ENCODE peak calls at places on chromosomes 6 and 20, in eight cellular contexts. One of them, this sample, is unnamed.

GRCh38 chr20:3749689-3750639 is 17.5 kb downstream of the HSPA12B start:
- DNase-seq in HuH-7.5: peak; percentile 96
- DNase-seq in NCI-H1105 treated with DMSO at 0.1 percent for 48 hours: peak; percentile 71
- DNase-seq in AG04450: no peak
- DNase-seq in erythroblast: peak; percentile 64
- DNase-seq in mucosa of descending colon: no peak
- DNase-seq in ELR: no peak
- DNase-seq in GM23338: peak; percentile 87
- DNase-seq in this sample: no peak

GRCh38 chr20:41178904-41179432 is 41.6 kb downstream of the PLCG1 start:
- DNase-seq in AG04450: no peak
- DNase-seq in ELR: no peak
- DNase-seq in erythroblast: no peak
- DNase-seq in NCI-H1105 treated with DMSO at 0.1 percent for 48 hours: peak; percentile 6
- DNase-seq in HuH-7.5: no peak
- DNase-seq in mucosa of descending colon: no peak
- DNase-seq in GM23338: no peak
- DNase-seq in this sample: no peak

GRCh38 chr20:63978319-63979220 is 872 bp downstream of the SAMD10 start:
- DNase-seq in NCI-H1105 treated with DMSO at 0.1 percent for 48 hours: peak; percentile 12
- DNase-seq in mucosa of descending colon: peak; percentile 85
- DNase-seq in erythroblast: peak; percentile 38
- DNase-seq in GM23338: peak; percentile 94
- DNase-seq in AG04450: no peak
- DNase-seq in HuH-7.5: peak; percentile 89
- DNase-seq in ELR: peak; percentile 79
- DNase-seq in this sample: no peak

GRCh38 chr20:5806457-5807263 is 56.5 kb downstream of the SHLD1 start:
- DNase-seq in erythroblast: no peak
- DNase-seq in ELR: peak; percentile 9
- DNase-seq in NCI-H1105 treated with DMSO at 0.1 percent for 48 hours: no peak
- DNase-seq in mucosa of descending colon: no peak
- DNase-seq in HuH-7.5: no peak
- DNase-seq in GM23338: peak; percentile 46
- DNase-seq in AG04450: no peak
- DNase-seq in this sample: no peak

GRCh38 chr6:119348308-119349040 is 1.1 kb downstream of the MAN1A1 start:
- DNase-seq in erythroblast: peak; percentile 58
- DNase-seq in ELR: peak; percentile 38
- DNase-seq in mucosa of descending colon: peak; percentile 61
- DNase-seq in GM23338: peak; percentile 66
- DNase-seq in AG04450: no peak
- DNase-seq in NCI-H1105 treated with DMSO at 0.1 percent for 48 hours: peak; percentile 39
- DNase-seq in HuH-7.5: peak; percentile 48
- DNase-seq in this sample: no peak

GRCh38 chr20:4018015-4018748 is 2.8 kb upstream of the RNF24 start:
- DNase-seq in HuH-7.5: no peak
- DNase-seq in ELR: peak; percentile 36
- DNase-seq in erythroblast: no peak
- DNase-seq in GM23338: no peak
- DNase-seq in AG04450: no peak
- DNase-seq in mucosa of descending colon: no peak
- DNase-seq in NCI-H1105 treated with DMSO at 0.1 percent for 48 hours: peak; percentile 10
- DNase-seq in this sample: no peak

GRCh38 chr20:36728986-36729385 is 16.9 kb downstream of the NDRG3 start:
- DNase-seq in erythroblast: no peak
- DNase-seq in GM23338: peak; percentile 61
- DNase-seq in mucosa of descending colon: no peak
- DNase-seq in NCI-H1105 treated with DMSO at 0.1 percent for 48 hours: no peak
- DNase-seq in ELR: peak; percentile 73
- DNase-seq in AG04450: no peak
- DNase-seq in HuH-7.5: no peak
- DNase-seq in this sample: no peak

GRCh38 chr20:61807426-61808160 is 258.1 kb downstream of the TAF4 start:
- DNase-seq in AG04450: no peak
- DNase-seq in GM23338: no peak
- DNase-seq in NCI-H1105 treated with DMSO at 0.1 percent for 48 hours: no peak
- DNase-seq in HuH-7.5: no peak
- DNase-seq in ELR: no peak
- DNase-seq in mucosa of descending colon: no peak
- DNase-seq in erythroblast: no peak
- DNase-seq in this sample: no peak

GRCh38 chr20:35146299-35146921 is 726 bp downstream of the EDEM2 start:
- DNase-seq in HuH-7.5: peak; percentile 73
- DNase-seq in AG04450: no peak
- DNase-seq in mucosa of descending colon: peak; percentile 43
- DNase-seq in NCI-H1105 treated with DMSO at 0.1 percent for 48 hours: peak; percentile 18
- DNase-seq in erythroblast: peak; percentile 52
- DNase-seq in GM23338: peak; percentile 75
- DNase-seq in ELR: peak; percentile 78
- DNase-seq in this sample: no peak

GRCh38 chr20:5843054-5843731 is 93.0 kb downstream of the SHLD1 start:
- DNase-seq in HuH-7.5: no peak
- DNase-seq in NCI-H1105 treated with DMSO at 0.1 percent for 48 hours: no peak
- DNase-seq in GM23338: no peak
- DNase-seq in erythroblast: no peak
- DNase-seq in AG04450: no peak
- DNase-seq in mucosa of descending colon: no peak
- DNase-seq in ELR: no peak
- DNase-seq in this sample: no peak

GRCh38 chr6:156336096-156336495 is 441.1 kb upstream of the ARID1B start:
- DNase-seq in NCI-H1105 treated with DMSO at 0.1 percent for 48 hours: no peak
- DNase-seq in AG04450: no peak
- DNase-seq in ELR: no peak
- DNase-seq in mucosa of descending colon: no peak
- DNase-seq in erythroblast: no peak
- DNase-seq in GM23338: no peak
- DNase-seq in HuH-7.5: no peak
- DNase-seq in this sample: no peak

GRCh38 chr20:51219544-51219943 is 196.6 kb upstream of the KCNG1 start:
- DNase-seq in mucosa of descending colon: no peak
- DNase-seq in GM23338: no peak
- DNase-seq in HuH-7.5: no peak
- DNase-seq in AG04450: no peak
- DNase-seq in NCI-H1105 treated with DMSO at 0.1 percent for 48 hours: no peak
- DNase-seq in ELR: no peak
- DNase-seq in erythroblast: no peak
- DNase-seq in this sample: no peak

GRCh38 chr6:43275782-43276179 is 22.3 kb upstream of the SLC22A7 start:
- DNase-seq in mucosa of descending colon: no peak
- DNase-seq in GM23338: peak; percentile 55
- DNase-seq in erythroblast: no peak
- DNase-seq in HuH-7.5: no peak
- DNase-seq in NCI-H1105 treated with DMSO at 0.1 percent for 48 hours: no peak
- DNase-seq in ELR: no peak
- DNase-seq in AG04450: no peak
- DNase-seq in this sample: no peak

GRCh38 chr6:111852704-111853103 is 20.5 kb downstream of the FYN start:
- DNase-seq in GM23338: no peak
- DNase-seq in AG04450: no peak
- DNase-seq in NCI-H1105 treated with DMSO at 0.1 percent for 48 hours: no peak
- DNase-seq in HuH-7.5: no peak
- DNase-seq in ELR: no peak
- DNase-seq in erythroblast: no peak
- DNase-seq in mucosa of descending colon: no peak
- DNase-seq in this sample: peak; percentile 50

GRCh38 chr6:170042086-170042485 is 248.8 kb downstream of the DLL1 start:
- DNase-seq in NCI-H1105 treated with DMSO at 0.1 percent for 48 hours: no peak
- DNase-seq in mucosa of descending colon: no peak
- DNase-seq in erythroblast: no peak
- DNase-seq in ELR: no peak
- DNase-seq in GM23338: no peak
- DNase-seq in AG04450: no peak
- DNase-seq in HuH-7.5: no peak
- DNase-seq in this sample: no peak

GRCh38 chr20:58131581-58132142 is 96.8 kb downstream of the ANKRD60 start:
- DNase-seq in erythroblast: no peak
- DNase-seq in GM23338: no peak
- DNase-seq in AG04450: no peak
- DNase-seq in HuH-7.5: no peak
- DNase-seq in mucosa of descending colon: no peak
- DNase-seq in NCI-H1105 treated with DMSO at 0.1 percent for 48 hours: peak; percentile 51
- DNase-seq in ELR: peak; percentile 86
- DNase-seq in this sample: no peak

GRCh38 chr6:3138341-3138740 is 19.0 kb downstream of the TUBB2A start:
- DNase-seq in ELR: peak; percentile 58
- DNase-seq in HuH-7.5: no peak
- DNase-seq in erythroblast: no peak
- DNase-seq in mucosa of descending colon: no peak
- DNase-seq in AG04450: no peak
- DNase-seq in GM23338: no peak
- DNase-seq in NCI-H1105 treated with DMSO at 0.1 percent for 48 hours: no peak
- DNase-seq in this sample: no peak

GRCh38 chr20:31985152-31985551 is 17.2 kb downstream of the XKR7 start:
- DNase-seq in ELR: no peak
- DNase-seq in erythroblast: no peak
- DNase-seq in mucosa of descending colon: no peak
- DNase-seq in GM23338: no peak
- DNase-seq in NCI-H1105 treated with DMSO at 0.1 percent for 48 hours: no peak
- DNase-seq in AG04450: no peak
- DNase-seq in HuH-7.5: no peak
- DNase-seq in this sample: no peak

GRCh38 chr6:47495207-47495606 is 17.6 kb downstream of the CD2AP start:
- DNase-seq in ELR: no peak
- DNase-seq in AG04450: no peak
- DNase-seq in erythroblast: no peak
- DNase-seq in HuH-7.5: no peak
- DNase-seq in mucosa of descending colon: no peak
- DNase-seq in GM23338: no peak
- DNase-seq in NCI-H1105 treated with DMSO at 0.1 percent for 48 hours: no peak
- DNase-seq in this sample: no peak

GRCh38 chr6:70627500-70628254 is 40.0 kb upstream of the SMAP1 start:
- DNase-seq in mucosa of descending colon: no peak
- DNase-seq in HuH-7.5: no peak
- DNase-seq in GM23338: no peak
- DNase-seq in NCI-H1105 treated with DMSO at 0.1 percent for 48 hours: no peak
- DNase-seq in AG04450: no peak
- DNase-seq in ELR: no peak
- DNase-seq in erythroblast: no peak
- DNase-seq in this sample: no peak

GRCh38 chr6:1739680-1740079 is 130.0 kb downstream of the FOXC1 start:
- DNase-seq in erythroblast: no peak
- DNase-seq in NCI-H1105 treated with DMSO at 0.1 percent for 48 hours: no peak
- DNase-seq in ELR: no peak
- DNase-seq in HuH-7.5: no peak
- DNase-seq in AG04450: no peak
- DNase-seq in mucosa of descending colon: no peak
- DNase-seq in GM23338: no peak
- DNase-seq in this sample: no peak

GRCh38 chr6:77397561-77397960 is 65.7 kb downstream of the HTR1B start:
- DNase-seq in mucosa of descending colon: no peak
- DNase-seq in HuH-7.5: no peak
- DNase-seq in ELR: peak; percentile 5
- DNase-seq in GM23338: no peak
- DNase-seq in NCI-H1105 treated with DMSO at 0.1 percent for 48 hours: no peak
- DNase-seq in AG04450: no peak
- DNase-seq in erythroblast: no peak
- DNase-seq in this sample: no peak

GRCh38 chr6:135423649-135424128 is 73.9 kb downstream of the AHI1 start:
- DNase-seq in AG04450: peak; percentile 8
- DNase-seq in ELR: peak; percentile 65
- DNase-seq in mucosa of descending colon: peak; percentile 39
- DNase-seq in HuH-7.5: no peak
- DNase-seq in GM23338: peak; percentile 63
- DNase-seq in NCI-H1105 treated with DMSO at 0.1 percent for 48 hours: peak; percentile 71
- DNase-seq in erythroblast: peak; percentile 64
- DNase-seq in this sample: peak; percentile 5

GRCh38 chr20:50580016-50580747 is 70.0 kb downstream of the PTPN1 start:
- DNase-seq in GM23338: peak; percentile 81
- DNase-seq in mucosa of descending colon: peak; percentile 78
- DNase-seq in ELR: peak; percentile 75
- DNase-seq in AG04450: no peak
- DNase-seq in HuH-7.5: peak; percentile 95
- DNase-seq in NCI-H1105 treated with DMSO at 0.1 percent for 48 hours: peak; percentile 20
- DNase-seq in erythroblast: peak; percentile 66
- DNase-seq in this sample: no peak

GRCh38 chr6:135759831-135760230 is 91.7 kb upstream of the PDE7B start:
- DNase-seq in mucosa of descending colon: no peak
- DNase-seq in HuH-7.5: no peak
- DNase-seq in AG04450: no peak
- DNase-seq in ELR: no peak
- DNase-seq in NCI-H1105 treated with DMSO at 0.1 percent for 48 hours: no peak
- DNase-seq in GM23338: peak; percentile 64
- DNase-seq in erythroblast: no peak
- DNase-seq in this sample: no peak

GRCh38 chr6:138833819-138834539 is 38.1 kb downstream of the ECT2L start:
- DNase-seq in HuH-7.5: no peak
- DNase-seq in NCI-H1105 treated with DMSO at 0.1 percent for 48 hours: peak; percentile 98
- DNase-seq in AG04450: no peak
- DNase-seq in GM23338: no peak
- DNase-seq in erythroblast: no peak
- DNase-seq in ELR: no peak
- DNase-seq in mucosa of descending colon: no peak
- DNase-seq in this sample: no peak

GRCh38 chr20:35697696-35698297 is 1.4 kb downstream of the NFS1 start:
- DNase-seq in mucosa of descending colon: no peak
- DNase-seq in AG04450: no peak
- DNase-seq in ELR: no peak
- DNase-seq in GM23338: no peak
- DNase-seq in HuH-7.5: no peak
- DNase-seq in NCI-H1105 treated with DMSO at 0.1 percent for 48 hours: no peak
- DNase-seq in erythroblast: no peak
- DNase-seq in this sample: no peak

This sample was measured in GM04503.